ENCODE peak calls at places on chromosomes 6 and 20, in ten cellular contexts. X, Q, J, L, E, A, G, S, M and B are unnamed samples.

GRCh38 chr6:158718431-158719126 is 68.7 kb downstream of the SYTL3 start:
- DNase-seq in A (peak), G (no peak), L (no peak), Q (peak), J (no peak), X (no peak), E (no peak), M (peak), S (no peak), B (no peak)

GRCh38 chr6:159533016-159533415 is 160.0 kb downstream of the SOD2 start:
- DNase-seq in G (no peak), M (no peak), X (no peak), E (no peak), S (no peak), Q (no peak), J (no peak), A (no peak), L (no peak), B (no peak)

GRCh38 chr20:24949756-24950127 is 673 bp downstream of the CST7 start:
- DNase-seq in Q (no peak), M (no peak), L (no peak), E (no peak), S (no peak), A (no peak), X (no peak), J (no peak), G (no peak), B (no peak)

GRCh38 chr6:34543421-34543820 is 12.7 kb downstream of the SPDEF start:
- DNase-seq in X (no peak), Q (peak), J (no peak), S (no peak), M (no peak), A (no peak), G (no peak), L (no peak), E (peak), B (no peak)

GRCh38 chr6:129369737-129370136 is 340.2 kb downstream of the ARHGAP18 start:
- DNase-seq in M (no peak), E (no peak), G (no peak), J (no peak), Q (no peak), S (no peak), X (no peak), A (no peak), L (no peak), B (no peak)

GRCh38 chr20:3647418-3647817 is 15.8 kb downstream of the GFRA4 start:
- DNase-seq in J (no peak), A (no peak), X (no peak), Q (no peak), L (no peak), E (no peak), M (no peak), S (no peak), G (no peak), B (no peak)

GRCh38 chr6:157513619-157514485 is 132.9 kb downstream of the ZDHHC14 start:
- DNase-seq in L (no peak), X (no peak), Q (no peak), J (no peak), E (no peak), S (no peak), A (no peak), M (no peak), G (no peak), B (no peak)

GRCh38 chr6:130037207-130037811 is 18.9 kb downstream of the L3MBTL3 start:
- DNase-seq in X (no peak), G (no peak), L (no peak), J (no peak), M (no peak), A (no peak), S (no peak), E (no peak), Q (peak), B (no peak)

GRCh38 chr6:25537349-25538018 is 114.5 kb upstream of the SCGN start:
- DNase-seq in E (no peak), S (no peak), M (no peak), X (peak), L (no peak), J (no peak), Q (no peak), G (no peak), A (no peak), B (no peak)

GRCh38 chr6:72418495-72418894 is 203.4 kb upstream of the KCNQ5 start:
- DNase-seq in M (no peak), G (no peak), J (no peak), A (no peak), S (no peak), L (no peak), E (peak), Q (peak), X (no peak), B (no peak)

GRCh38 chr6:12173670-12174069 is 116.5 kb upstream of the EDN1 start:
- DNase-seq in G (no peak), A (no peak), E (no peak), L (no peak), S (no peak), J (no peak), M (no peak), Q (no peak), X (no peak), B (no peak)

GRCh38 chr6:113495521-113495920 is 361.6 kb upstream of the MARCKS start:
- DNase-seq in Q (peak), S (no peak), L (no peak), X (no peak), G (no peak), J (no peak), M (no peak), A (no peak), E (peak), B (no peak)

GRCh38 chr6:162857321-162857720 is 129.5 kb downstream of the PACRG start:
- DNase-seq in Q (no peak), M (no peak), X (no peak), S (no peak), A (no peak), E (no peak), G (no peak), J (no peak), L (no peak), B (no peak)

GRCh38 chr20:9223296-9223695 is 154.4 kb downstream of the PLCB4 start:
- DNase-seq in Q (no peak), J (no peak), X (no peak), G (no peak), M (no peak), L (no peak), A (no peak), E (no peak), S (no peak), B (no peak)

GRCh38 chr20:50153153-50153499 is 397 bp downstream of the PEDS1 start:
- DNase-seq in L (no peak), X (no peak), Q (no peak), M (peak), J (no peak), S (no peak), A (no peak), E (no peak), G (no peak), B (no peak)

GRCh38 chr6:90896165-90896549 is 309.3 kb upstream of the MAP3K7 start:
- DNase-seq in S (no peak), G (no peak), Q (peak), A (no peak), E (no peak), L (no peak), X (no peak), M (no peak), J (no peak), B (no peak)

GRCh38 chr20:33176101-33176500 is 8.1 kb downstream of the BPIFA2 start:
- DNase-seq in E (no peak), Q (no peak), A (no peak), L (no peak), S (no peak), G (no peak), X (no peak), J (no peak), M (no peak), B (no peak)

GRCh38 chr20:57118107-57118769 is 148.2 kb downstream of the BMP7 start:
- DNase-seq in S (no peak), E (no peak), G (peak), L (no peak), J (no peak), M (no peak), A (no peak), X (no peak), Q (no peak), B (no peak)

GRCh38 chr6:110625883-110626282 is 149.5 kb upstream of the SLC22A16 start:
- DNase-seq in X (no peak), E (no peak), A (no peak), L (no peak), Q (peak), G (no peak), J (no peak), S (no peak), M (no peak), B (no peak)

GRCh38 chr20:33415948-33416347 is 14.6 kb upstream of the CDK5RAP1 start:
- DNase-seq in Q (peak), X (no peak), G (peak), A (no peak), J (no peak), M (no peak), E (no peak), L (peak), S (no peak), B (peak)

GRCh38 chr6:46103437-46103836 is 26.4 kb upstream of the ENPP4 start:
- DNase-seq in J (no peak), S (no peak), G (no peak), E (no peak), M (no peak), X (no peak), L (no peak), Q (no peak), A (no peak), B (no peak)

GRCh38 chr20:31833130-31833930 is 12.1 kb downstream of the FOXS1 start:
- DNase-seq in J (peak), X (peak), M (peak), S (peak), L (peak), Q (peak), G (no peak), E (no peak), A (peak), B (no peak)

GRCh38 chr6:36594029-36594815 is at the start of gene SRSF3:
- DNase-seq in S (peak), M (peak), L (peak), A (peak), X (peak), G (peak), E (peak), Q (peak), J (peak), B (peak)

GRCh38 chr6:13496508-13497180 is 9.2 kb upstream of the GFOD1 start:
- DNase-seq in X (no peak), A (no peak), E (no peak), G (no peak), S (no peak), M (no peak), L (no peak), J (no peak), Q (peak), B (no peak)

GRCh38 chr20:1376453-1377270 is 16.2 kb downstream of the FKBP1A start:
- DNase-seq in X (no peak), J (no peak), L (no peak), M (no peak), A (no peak), S (no peak), G (peak), Q (no peak), E (no peak), B (no peak)
- H3K27ac ChIP-seq in X (peak), J (no peak), L (peak), M (peak), A (no peak), S (no peak), G (no peak), Q (no peak), E (peak), B (no peak)

GRCh38 chr6:88843040-88843439 is 120.4 kb downstream of the RNGTT start:
- DNase-seq in Q (no peak), S (no peak), G (no peak), E (peak), M (no peak), L (no peak), X (no peak), J (no peak), A (no peak), B (no peak)
- H3K27ac ChIP-seq in Q (peak), S (no peak), G (peak), E (no peak), M (no peak), L (peak), X (peak), J (no peak), A (no peak), B (no peak)

GRCh38 chr20:19975436-19975799 is 41.7 kb upstream of the NAA20 start:
- DNase-seq in J (no peak), L (peak), E (no peak), X (no peak), S (no peak), Q (no peak), A (no peak), M (no peak), G (peak), B (no peak)

GRCh38 chr20:19974621-19975435 is 42.3 kb upstream of the NAA20 start:
- DNase-seq in Q (peak), X (peak), E (peak), G (peak), M (peak), J (no peak), A (no peak), S (no peak), L (peak), B (peak)

GRCh38 chr20:19975901-19976300 is 41.3 kb upstream of the NAA20 start:
- DNase-seq in E (no peak), Q (no peak), J (no peak), S (no peak), A (no peak), G (no peak), X (no peak), L (peak), M (no peak), B (peak)

GRCh38 chr20:19976595-19977372 is 40.4 kb upstream of the NAA20 start:
- DNase-seq in X (peak), G (peak), M (no peak), A (peak), L (peak), S (no peak), E (no peak), J (no peak), Q (peak), B (no peak)

GRCh38 chr20:19973920-19974620 is 43.1 kb upstream of the NAA20 start:
- DNase-seq in G (peak), J (no peak), X (peak), Q (peak), L (peak), S (no peak), E (no peak), A (no peak), M (peak), B (peak)
- H3K27ac ChIP-seq in G (peak), J (no peak), X (peak), Q (peak), L (peak), S (no peak), E (peak), A (no peak), M (peak), B (peak)

DNA sequence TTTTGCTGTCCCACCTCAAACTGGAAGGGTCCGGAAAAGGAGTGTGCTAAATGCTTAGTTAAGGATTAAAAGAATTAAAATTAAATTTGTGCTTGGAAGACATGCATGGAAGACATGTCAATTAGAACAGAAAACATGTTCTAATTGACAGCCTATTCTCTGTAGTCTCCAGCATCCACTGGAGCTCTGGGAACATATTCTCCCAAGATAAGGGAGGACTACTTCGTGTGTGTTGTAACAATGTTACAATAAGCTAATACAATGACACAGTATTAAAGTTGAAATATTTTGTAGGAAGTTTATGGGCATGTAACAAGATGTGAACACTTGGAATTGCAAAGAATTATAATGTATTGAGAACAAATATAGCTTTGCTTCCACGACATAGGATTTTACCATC is 567.4 kb upstream of the CITED2 start:
- DNase-seq in J (no peak), M (no peak), X (no peak), S (no peak), Q (no peak), A (no peak), E (no peak), G (no peak), L (no peak), B (no peak)
- H3K27ac ChIP-seq in J (no peak), M (no peak), X (peak), S (no peak), Q (no peak), A (no peak), E (no peak), G (no peak), L (no peak), B (no peak)

GRCh38 chr6:7050911-7051779 is 56.6 kb upstream of the RREB1 start:
- DNase-seq in M (peak), X (peak), Q (peak), S (peak), L (peak), J (no peak), G (peak), E (peak), A (no peak), B (no peak)

GRCh38 chr6:7051780-7052440 is 55.9 kb upstream of the RREB1 start:
- DNase-seq in A (no peak), X (peak), M (peak), L (peak), E (no peak), G (peak), J (peak), Q (peak), S (peak), B (peak)

GRCh38 chr6:7053125-7053784 is 54.5 kb upstream of the RREB1 start:
- DNase-seq in J (no peak), X (no peak), Q (no peak), M (no peak), A (no peak), G (no peak), E (no peak), S (no peak), L (no peak), B (no peak)

GRCh38 chr6:7050099-7050498 is 57.7 kb upstream of the RREB1 start:
- DNase-seq in M (no peak), Q (no peak), J (no peak), S (no peak), X (no peak), L (no peak), E (no peak), A (no peak), G (no peak), B (no peak)

DNA sequence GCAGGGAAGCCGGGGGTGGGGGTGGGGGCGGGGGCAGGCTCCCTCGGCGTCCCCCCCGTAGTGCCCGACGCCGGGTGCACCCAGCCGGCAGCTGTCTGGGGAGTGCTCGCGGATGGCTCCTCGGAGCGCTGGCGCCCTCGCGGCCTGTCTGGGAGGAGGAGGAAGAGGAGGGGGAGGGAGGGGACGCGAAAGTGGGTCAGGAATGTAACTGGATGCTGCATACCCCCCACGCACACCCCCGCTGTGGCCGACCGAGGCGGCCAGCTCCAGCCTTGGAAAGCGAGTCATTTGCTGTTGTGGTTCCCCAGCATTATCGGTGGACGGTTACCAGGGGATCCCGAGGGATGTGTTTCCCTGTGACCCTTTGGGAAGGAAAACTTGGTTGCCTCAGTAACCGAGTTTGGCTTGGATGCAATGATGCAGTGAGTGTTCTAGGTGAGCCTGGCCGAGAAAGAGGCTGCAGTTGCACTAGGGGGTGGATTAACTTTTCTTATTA is 55.3 kb upstream of the RREB1 start:
- DNase-seq in G (peak), E (no peak), Q (peak), M (peak), S (no peak), L (peak), A (no peak), J (no peak), X (peak), B (peak)
- H3K27ac ChIP-seq in G (no peak), E (peak), Q (peak), M (peak), S (no peak), L (peak), A (no peak), J (no peak), X (peak), B (peak)